ENCODE peak calls at places on chromosomes 1 and 21, in nine cellular contexts. W is hepatocyte; A is ascending aorta; T is tibial nerve; G is OCI-LY7; K is heart left ventricle; Y is CD8-positive, alpha-beta T cell; P is heart right ventricle; X is A549. M is an unnamed sample. For H3K4me1, the result is how much of the 10 kb centered on the place peaks cover.

GRCh38 chr1:19495000-19495656 is 9.8 kb upstream of the CAPZB start:
- DNase-seq in W (no peak), A (no peak), T (no peak), G (no peak), K (no peak), Y (no peak), P (peak), X (no peak), M (no peak)

GRCh38 chr1:182198006-182198605 is 136.6 kb upstream of the ZNF648 start:
- DNase-seq in W (no peak), A (no peak), T (no peak), G (no peak), K (no peak), Y (no peak), P (no peak), X (no peak), M (no peak)

GRCh38 chr1:71222668-71223067 is 141.8 kb upstream of the ZRANB2 start:
- DNase-seq in W (no peak), A (no peak), T (no peak), G (no peak), K (no peak), Y (no peak), P (no peak), X (no peak), M (no peak)

GRCh38 chr1:202623075-202623474 is 87.2 kb downstream of the SYT2 start:
- DNase-seq in W (peak), A (no peak), T (no peak), G (no peak), K (peak), Y (no peak), P (peak), X (no peak), M (peak)

GRCh38 chr1:196955926-196956325 is 12.4 kb downstream of the CFHR2 start:
- DNase-seq in W (no peak), A (no peak), T (no peak), G (no peak), K (no peak), Y (no peak), P (no peak), X (no peak), M (no peak)

GRCh38 chr1:86687595-86687994 is 16.8 kb upstream of the SH3GLB1 start:
- DNase-seq in W (no peak), A (no peak), T (no peak), G (peak), K (no peak), Y (no peak), P (no peak), X (no peak), M (no peak)

GRCh38 chr1:1199961-1200875 is 6.2 kb downstream of the TNFRSF18 start:
- DNase-seq in W (no peak), A (no peak), T (no peak), G (no peak), K (peak), Y (peak), P (no peak), X (no peak), M (no peak)

GRCh38 chr1:108886292-108886691 is 9.5 kb downstream of the GPSM2 start:
- DNase-seq in W (no peak), A (no peak), T (no peak), G (no peak), K (no peak), Y (no peak), P (no peak), X (no peak), M (no peak)

GRCh38 chr1:62295921-62296451 is 23.2 kb downstream of the KANK4 start:
- DNase-seq in W (peak), A (no peak), T (no peak), G (no peak), K (no peak), Y (no peak), P (no peak), X (no peak), M (no peak)

GRCh38 chr1:71861022-71861421 is 421.3 kb downstream of the NEGR1 start:
- DNase-seq in W (no peak), A (no peak), T (no peak), G (no peak), K (no peak), Y (no peak), P (no peak), X (no peak), M (no peak)

GRCh38 chr1:94237291-94238226 is at the start of gene ARHGAP29:
- DNase-seq in W (peak), A (peak), T (peak), G (peak), K (peak), Y (peak), P (peak), X (peak), M (peak)

GRCh38 chr1:24666794-24667193 is 23.7 kb downstream of the SRRM1 start:
- DNase-seq in W (no peak), A (no peak), T (no peak), G (no peak), K (no peak), Y (no peak), P (no peak), X (no peak), M (no peak)

GRCh38 chr1:118991448-118991847 is 3.3 kb upstream of the TBX15 start:
- DNase-seq in W (no peak), A (no peak), T (no peak), G (no peak), K (no peak), Y (no peak), P (no peak), X (no peak), M (no peak)

GRCh38 chr1:1298861-1299685 is 8.7 kb downstream of the ACAP3 start:
- DNase-seq in W (no peak), A (no peak), T (no peak), G (no peak), K (no peak), Y (no peak), P (no peak), X (no peak), M (no peak)

GRCh38 chr1:10319750-10320149 is 79.1 kb upstream of the PGD start:
- DNase-seq in W (no peak), A (no peak), T (no peak), G (no peak), K (no peak), Y (no peak), P (no peak), X (no peak), M (no peak)

GRCh38 chr1:10320336-10320735 is 78.5 kb upstream of the PGD start:
- DNase-seq in W (no peak), A (no peak), T (no peak), G (no peak), K (no peak), Y (no peak), P (no peak), X (no peak), M (no peak)

DNA sequence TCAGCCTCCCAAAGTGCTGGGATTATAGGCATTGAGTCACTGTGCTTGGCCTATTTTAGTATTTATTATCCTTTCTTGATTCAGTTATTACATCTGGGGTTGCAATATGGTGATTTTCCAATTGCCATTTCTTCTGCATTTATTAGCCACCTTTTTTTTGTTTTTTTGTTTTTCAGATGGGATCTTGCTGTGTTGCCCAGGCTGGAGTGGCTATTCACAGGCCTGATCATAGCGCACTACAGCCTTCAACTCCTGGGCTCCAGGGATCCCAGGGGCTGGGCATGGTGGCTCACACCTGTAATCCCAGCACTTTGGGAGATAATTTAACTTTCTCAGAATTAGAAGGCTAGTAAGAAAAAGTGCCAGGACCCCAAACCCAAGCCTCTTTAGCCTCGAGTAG is 82.1 kb upstream of the PGD start:
- DNase-seq in W (no peak), A (no peak), T (no peak), G (no peak), K (no peak), Y (no peak), P (no peak), X (no peak), M (no peak)
- H3K4me1 ChIP-seq in W (under half), A (under half), T (under half), G (under half), K (under half), Y (under half), P (under half), X (under half), M (under half)

DNA sequence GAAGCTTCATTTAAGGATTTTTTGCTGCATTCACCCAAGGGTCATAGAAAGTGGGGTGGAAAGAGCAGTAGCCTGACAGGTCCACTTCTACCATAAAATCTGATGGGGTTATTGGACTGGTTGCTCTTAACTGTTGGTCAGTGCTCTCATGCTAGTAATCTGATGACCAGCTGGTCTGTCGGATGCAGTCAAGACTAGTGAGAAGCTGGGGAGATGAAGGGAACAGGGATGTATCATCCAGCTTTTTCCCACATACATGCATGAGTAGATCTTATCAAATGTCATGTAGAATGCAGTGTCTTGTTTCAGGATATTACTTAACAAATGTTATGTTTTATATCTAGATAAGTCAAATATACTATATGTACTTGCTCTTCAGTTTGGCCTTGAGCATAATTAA is 11.1 kb downstream of the ATP1B1 start:
- DNase-seq in W (no peak), A (no peak), T (no peak), G (no peak), K (no peak), Y (no peak), P (no peak), X (no peak), M (no peak)
- H3K27ac ChIP-seq in W (peak), A (no peak), T (no peak), G (no peak), K (peak), Y (no peak), P (peak), X (peak), M (no peak)

GRCh38 chr1:237677979-237678378 is 212.7 kb downstream of the ZP4 start:
- DNase-seq in W (peak), A (no peak), T (no peak), G (no peak), K (no peak), Y (no peak), P (no peak), X (no peak), M (no peak)
- TF ChIP-seq CTCF in W (peak), A (no peak), T (no peak), G (peak), K (no peak), Y (no peak), P (no peak), X (peak), M (no peak)

GRCh38 chr21:42084079-42084478 is 13.0 kb downstream of the UMODL1 start:
- DNase-seq in W (no peak), A (no peak), T (no peak), G (no peak), K (no peak), Y (no peak), P (no peak), X (no peak), M (no peak)

GRCh38 chr21:42088148-42088547 is 17.0 kb downstream of the UMODL1 start:
- DNase-seq in W (no peak), A (no peak), T (no peak), G (no peak), K (no peak), Y (no peak), P (no peak), X (no peak), M (no peak)

GRCh38 chr21:42083361-42083690 is 12.2 kb downstream of the UMODL1 start:
- DNase-seq in W (no peak), A (no peak), T (no peak), G (no peak), K (no peak), Y (no peak), P (no peak), X (no peak), M (no peak)

GRCh38 chr21:42086969-42087368 is 15.9 kb downstream of the UMODL1 start:
- DNase-seq in W (no peak), A (no peak), T (no peak), G (peak), K (no peak), Y (no peak), P (no peak), X (no peak), M (no peak)

GRCh38 chr21:42085246-42086077 is 14.3 kb downstream of the UMODL1 start:
- DNase-seq in W (no peak), A (no peak), T (no peak), G (no peak), K (no peak), Y (no peak), P (no peak), X (no peak), M (no peak)
- H3K4me1 ChIP-seq in W (under half), A (under half), T (under half), G (under half), K (under half), Y (under half), P (under half), X (under half), M (under half)

GRCh38 chr1:38185913-38186312 is 139.3 kb upstream of the POU3F1 start:
- DNase-seq in W (no peak), A (no peak), T (no peak), G (no peak), K (no peak), Y (no peak), P (no peak), X (no peak), M (no peak)

GRCh38 chr1:38178236-38178635 is 131.6 kb upstream of the POU3F1 start:
- DNase-seq in W (no peak), A (no peak), T (no peak), G (no peak), K (no peak), Y (no peak), P (no peak), X (no peak), M (no peak)

GRCh38 chr1:38183747-38184146 is 137.2 kb upstream of the POU3F1 start:
- DNase-seq in W (no peak), A (no peak), T (no peak), G (no peak), K (no peak), Y (no peak), P (no peak), X (no peak), M (no peak)

GRCh38 chr1:38179423-38179822 is 132.8 kb upstream of the POU3F1 start:
- DNase-seq in W (no peak), A (no peak), T (no peak), G (no peak), K (peak), Y (no peak), P (peak), X (no peak), M (no peak)

GRCh38 chr1:38183094-38183493 is 136.5 kb upstream of the POU3F1 start:
- DNase-seq in W (no peak), A (no peak), T (no peak), G (no peak), K (no peak), Y (no peak), P (no peak), X (no peak), M (no peak)
- H3K27ac ChIP-seq in W (no peak), A (no peak), T (no peak), G (no peak), K (no peak), Y (no peak), P (no peak), X (no peak), M (no peak)

DNA sequence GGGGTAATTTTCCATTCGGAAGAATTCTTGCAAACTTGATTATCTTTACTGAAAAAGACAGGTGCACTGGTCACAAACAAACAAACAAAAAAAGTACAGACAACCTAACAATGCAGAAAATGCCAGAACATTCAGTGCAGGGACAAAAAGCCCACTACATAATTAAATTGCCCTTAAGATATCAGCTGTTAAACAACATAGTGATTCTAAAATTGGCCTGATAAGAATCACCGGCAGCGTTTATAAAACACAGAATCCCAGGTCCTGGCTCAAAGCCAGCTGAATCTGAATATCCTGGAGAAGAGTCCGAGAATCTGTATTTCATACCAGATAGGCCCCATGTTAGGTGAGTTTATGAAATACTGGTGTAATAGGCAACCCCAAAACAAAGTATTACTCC is 6.1 kb downstream of the PLPP3 start:
- DNase-seq in W (peak), A (no peak), T (peak), G (no peak), K (peak), Y (no peak), P (peak), X (no peak), M (no peak)
- TF ChIP-seq CTCF in W (no peak), A (no peak), T (no peak), G (no peak), K (no peak), Y (no peak), P (no peak), X (no peak), M (no peak)

GRCh38 chr1:155012052-155012546 is 9.5 kb downstream of the ZBTB7B start:
- DNase-seq in W (peak), A (no peak), T (peak), G (no peak), K (peak), Y (no peak), P (peak), X (no peak), M (peak)
- H3K4me1 ChIP-seq in W (under half), A (under half), T (under half), G (half or more), K (under half), Y (half or more), P (half or more), X (half or more), M (under half)

M was measured in thoracic aorta.